ENCODE peak calls at places on chromosomes 4 and X, in four cellular contexts. M, V, U and X are unnamed samples.
A peak's percentile ranks its signal among the peaks of the same experiment; 100 is the strongest.

GRCh38 chr4:112898357-112899141 is 150.9 kb upstream of the ANK2 start:
- DNase-seq in U (no peak), M (no peak), V (no peak), X (no peak)

GRCh38 chr4:70651864-70652506 is 14.3 kb downstream of the JCHAIN start:
- DNase-seq in M (no peak), V (peak; percentile 1), U (no peak), X (peak; percentile 31)

GRCh38 chr4:185307136-185307950 is 88.4 kb downstream of the LRP2BP start:
- DNase-seq in U (no peak), V (no peak), M (no peak), X (no peak)

GRCh38 chrX:8191022-8191421 is 20.0 kb upstream of the VCX2 start:
- DNase-seq in M (peak; percentile 57), U (no peak), V (no peak), X (no peak)

GRCh38 chr4:41214158-41215146 is at the start of gene APBB2:
- DNase-seq in M (peak; percentile 95), V (peak; percentile 97), U (peak; percentile 96), X (peak; percentile 98)

GRCh38 chr4:142844782-142845181 is 1.3 kb downstream of the INPP4B start:
- DNase-seq in V (no peak), U (no peak), M (no peak), X (no peak)

GRCh38 chrX:106906361-106906760 is 3.2 kb upstream of the RIPPLY1 start:
- DNase-seq in U (no peak), V (no peak), M (peak; percentile 28), X (no peak)

GRCh38 chrX:26889574-26889973 is 573.6 kb downstream of the PPP4R3C start:
- DNase-seq in V (no peak), M (no peak), U (no peak), X (no peak)

GRCh38 chrX:105191878-105192277 is 28.6 kb downstream of the TEX13A start:
- DNase-seq in V (no peak), U (no peak), M (no peak), X (peak; percentile 5)

GRCh38 chr4:48762408-48762807 is 17.7 kb downstream of the FRYL start:
- DNase-seq in M (no peak), V (no peak), U (no peak), X (no peak)

GRCh38 chr4:152536545-152537182 is 772 bp upstream of the FBXW7 start:
- DNase-seq in M (peak; percentile 35), U (peak; percentile 28), V (no peak), X (peak; percentile 60)

GRCh38 chr4:54971474-54971950 is 153.9 kb downstream of the KDR start:
- DNase-seq in M (no peak), U (no peak), V (peak; percentile 29), X (peak; percentile 48)

GRCh38 chrX:107935200-107935599 is 47.0 kb downstream of the TEX13B start:
- DNase-seq in U (no peak), M (no peak), V (no peak), X (peak; percentile 41)

GRCh38 chr4:70838972-70839536 is 636 bp downstream of the GRSF1 start:
- DNase-seq in U (peak; percentile 73), M (peak; percentile 66), V (peak; percentile 61), X (peak; percentile 57)

GRCh38 chrX:21723814-21724213 is 34.1 kb downstream of the SMPX start:
- DNase-seq in M (no peak), V (no peak), U (no peak), X (peak; percentile 34)

GRCh38 chr4:10108818-10109783 is 7.5 kb downstream of the WDR1 start:
- DNase-seq in M (no peak), V (no peak), U (no peak), X (no peak)

GRCh38 chrX:115560211-115560977 is 580 bp upstream of the PLS3 start:
- DNase-seq in U (no peak), M (peak; percentile 67), V (no peak), X (no peak)

DNA sequence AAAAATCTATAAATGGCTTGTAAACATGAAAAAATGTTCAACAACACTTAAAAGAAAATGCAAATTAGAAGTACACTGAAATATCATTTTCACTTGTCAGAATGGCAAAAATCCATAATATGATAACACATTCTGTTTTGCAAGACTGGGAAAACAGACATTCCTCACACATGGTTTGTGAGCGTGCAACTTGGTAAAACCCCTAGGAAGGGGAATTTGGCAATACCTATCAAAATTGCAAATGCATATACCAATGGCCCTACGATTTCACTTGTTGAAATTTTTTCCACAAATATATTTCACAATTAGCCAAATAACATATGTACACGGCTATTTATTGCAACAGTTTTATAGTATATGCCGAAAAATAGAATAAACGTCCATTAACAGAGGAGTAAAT is 31.4 kb downstream of the TBC1D9 start:
- DNase-seq in M (no peak), U (no peak), V (no peak), X (no peak)
- H3K27ac ChIP-seq in M (no peak overlapping the region), U (no peak overlapping the region), V (no peak overlapping the region), X (no peak overlapping the region)

DNA sequence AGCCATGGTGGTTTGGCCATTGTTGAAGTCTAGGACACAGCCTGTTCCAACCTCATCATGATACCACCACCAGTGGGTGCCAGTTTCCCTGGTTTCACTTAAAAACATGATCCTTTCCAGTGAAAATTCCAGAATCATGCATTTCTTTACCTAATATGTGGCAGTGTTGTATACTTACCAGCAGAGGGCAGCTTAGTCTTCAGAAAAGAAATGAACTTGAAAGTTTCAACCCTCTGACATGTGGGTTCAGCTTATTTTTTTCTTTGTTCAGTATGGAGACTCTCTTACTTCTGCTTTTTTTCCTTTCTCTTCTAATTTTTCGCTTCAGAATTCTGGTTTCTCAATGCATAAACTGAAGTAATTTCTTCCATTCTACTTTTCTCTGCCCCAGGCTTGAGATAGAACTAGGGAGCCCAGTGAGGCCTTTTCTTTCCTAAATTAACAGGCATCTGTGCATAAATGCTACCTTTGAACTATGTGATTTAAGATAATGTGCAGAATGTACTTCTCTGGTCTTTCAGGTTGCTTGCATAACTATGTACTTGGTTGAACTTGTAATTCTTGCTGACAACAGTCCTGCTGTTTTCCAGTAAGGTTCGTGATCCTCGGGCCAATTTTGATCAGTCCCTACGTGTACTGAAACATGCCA is 10.7 kb downstream of the LIAS start:
- DNase-seq in U (no peak), V (peak; percentile 43), M (no peak), X (peak; percentile 92)
- H3K27ac ChIP-seq in U (no peak overlapping the region), V (no peak overlapping the region), M (peak overlapping the region; percentile 16), X (peak overlapping the region; percentile 28)

GRCh38 chr4:85569730-85570299 is 94.9 kb downstream of the ARHGAP24 start:
- DNase-seq in U (no peak), V (no peak), M (no peak), X (no peak)

GRCh38 chr4:85571008-85571407 is 96.1 kb downstream of the ARHGAP24 start:
- DNase-seq in U (no peak), V (no peak), M (no peak), X (no peak)

GRCh38 chr4:85577307-85577706 is 102.4 kb downstream of the ARHGAP24 start:
- DNase-seq in V (no peak), U (no peak), M (no peak), X (no peak)

GRCh38 chr4:85570388-85570787 is 95.4 kb downstream of the ARHGAP24 start:
- DNase-seq in V (no peak), M (no peak), U (no peak), X (no peak)

DNA sequence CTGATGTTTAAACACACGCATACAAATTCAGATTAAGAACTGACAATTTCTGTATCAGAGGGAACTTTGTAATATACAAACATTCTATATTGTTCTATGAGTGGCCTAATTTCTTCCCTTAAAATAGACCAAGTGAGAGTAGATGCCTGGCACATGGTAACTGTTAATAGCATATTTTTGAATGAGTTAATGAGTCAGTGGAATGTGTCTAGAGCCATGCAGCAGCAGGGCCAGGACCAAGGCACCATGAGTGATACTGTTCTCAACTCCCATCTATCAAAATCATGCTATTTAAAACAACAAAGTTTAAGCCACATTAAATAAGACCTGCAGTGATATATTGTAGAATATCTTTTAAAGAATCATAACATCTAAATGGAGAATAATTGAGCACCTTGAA is 98.3 kb downstream of the ARHGAP24 start:
- DNase-seq in M (no peak), V (no peak), U (no peak), X (no peak)
- H3K27ac ChIP-seq in M (no peak overlapping the region), V (no peak overlapping the region), U (no peak overlapping the region), X (no peak overlapping the region)

DNA sequence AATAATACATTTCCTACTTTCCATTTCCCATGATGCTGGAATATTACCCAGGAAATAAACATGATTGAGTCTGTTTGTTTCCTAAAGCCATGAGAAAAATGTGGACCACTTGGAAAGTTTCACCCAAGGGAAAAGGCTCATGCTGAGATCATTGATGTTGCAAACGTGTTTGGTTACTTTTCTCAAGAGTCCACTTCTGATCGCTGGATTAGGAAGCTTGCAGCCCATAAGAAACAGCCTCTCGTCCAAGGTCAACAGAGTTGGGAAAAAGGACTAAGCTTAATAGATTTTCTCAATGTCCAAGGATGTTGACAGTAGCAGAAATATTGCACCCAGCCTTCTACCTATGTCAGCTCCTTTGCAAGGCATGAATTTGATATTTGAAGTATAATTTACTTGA is 65.8 kb upstream of the BLTP1 start:
- DNase-seq in U (peak; percentile 13), M (peak; percentile 50), V (no peak), X (no peak)
- H3K27ac ChIP-seq in U (no peak overlapping the region), M (no peak overlapping the region), V (no peak overlapping the region), X (no peak overlapping the region)

DNA sequence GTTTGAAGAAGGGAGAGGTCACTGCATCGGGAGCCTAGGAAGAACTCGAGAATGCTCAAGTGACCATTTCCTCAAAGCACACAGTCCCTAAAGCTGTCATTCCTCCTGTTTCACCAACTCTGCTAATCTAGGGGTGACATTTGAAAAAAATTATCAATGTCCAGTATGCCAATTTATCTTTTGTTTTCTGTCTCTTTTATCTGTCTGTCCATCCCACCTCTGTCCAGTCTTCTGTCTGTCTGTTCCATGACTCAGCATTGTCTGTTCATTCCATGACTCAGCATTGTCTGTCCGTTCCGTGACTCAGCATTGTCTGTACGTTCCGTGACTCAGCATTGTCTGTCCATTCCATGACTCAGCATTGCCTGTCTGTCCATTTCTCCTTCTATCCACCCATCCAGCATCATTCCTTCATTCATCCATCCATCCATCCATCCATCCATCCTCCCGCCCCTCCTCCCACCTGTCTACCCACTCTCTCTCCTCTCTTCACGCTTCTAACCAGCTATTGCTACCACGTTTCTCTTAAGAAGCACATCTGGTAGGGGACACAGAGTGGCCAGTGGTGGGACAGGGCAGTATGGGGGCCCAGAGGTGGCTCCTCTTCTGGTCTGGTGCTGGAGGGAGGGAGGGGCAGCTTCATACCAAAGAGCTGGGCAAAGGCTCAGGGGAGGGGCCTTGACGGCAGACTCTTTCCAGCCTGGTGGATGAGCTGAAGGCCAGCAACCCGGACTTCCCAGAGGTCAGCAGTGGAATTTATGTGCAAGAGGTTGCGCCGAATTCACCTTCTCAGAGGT is 34.1 kb downstream of the HTRA3 start:
- DNase-seq in U (no peak), V (no peak), M (no peak), X (peak; percentile 37)
- H3K27ac ChIP-seq in U (no peak overlapping the region), V (no peak overlapping the region), M (no peak overlapping the region), X (no peak overlapping the region)

GRCh38 chr4:110010797-110011196 is 98.1 kb downstream of the EGF start:
- DNase-seq in V (no peak), M (no peak), U (no peak), X (no peak)
- H3K27ac ChIP-seq in V (no peak overlapping the region), M (no peak overlapping the region), U (no peak overlapping the region), X (no peak overlapping the region)